ENCODE peak calls at places on chromosomes 12 and 14, in five cellular contexts. N is GM06990, T is heart right ventricle, K is Panc1, W is brain microvascular endothelial cell. L is an unnamed sample.

GRCh38 chr14:74945261-74945851 is 10.0 kb downstream of the PGF start:
- DNase-seq in N (no peak), T (no peak), K (no peak), W (no peak), L (no peak)

GRCh38 chr14:101241807-101242278 is 319.5 kb upstream of the DIO3 start:
- DNase-seq in N (no peak), T (no peak), K (no peak), W (no peak), L (no peak)

GRCh38 chr12:77189463-77189862 is 124.1 kb upstream of the E2F7 start:
- DNase-seq in N (no peak), T (no peak), K (no peak), W (peak; percentile 80), L (peak; percentile 29)

GRCh38 chr12:65434737-65435136 is 156.3 kb downstream of the MSRB3 start:
- DNase-seq in N (no peak), T (no peak), K (no peak), W (no peak), L (no peak)

GRCh38 chr12:12265571-12266388 is 1.1 kb downstream of the LRP6 start:
- DNase-seq in N (no peak), T (no peak), K (no peak), W (peak; percentile 26), L (no peak)

GRCh38 chr12:109098142-109098652 is 800 bp downstream of the UNG start:
- DNase-seq in N (no peak), T (peak; percentile 76), K (no peak), W (peak; percentile 34), L (no peak)

GRCh38 chr14:75274899-75275569 is 3.6 kb upstream of the FOS start:
- DNase-seq in N (peak; percentile 31), T (no peak), K (no peak), W (peak; percentile 72), L (no peak)

GRCh38 chr12:96308881-96309280 is 91.4 kb downstream of the CDK17 start:
- DNase-seq in N (no peak), T (no peak), K (no peak), W (no peak), L (no peak)

GRCh38 chr12:104676636-104677035 is 219.9 kb downstream of the CHST11 start:
- DNase-seq in N (no peak), T (no peak), K (no peak), W (no peak), L (no peak)

GRCh38 chr14:33475623-33476022 is 475.3 kb downstream of the EGLN3 start:
- DNase-seq in N (no peak), T (no peak), K (peak; percentile 2), W (peak; percentile 59), L (peak; percentile 14)

GRCh38 chr12:57340104-57340503 is 89.1 kb upstream of the STAC3 start:
- DNase-seq in N (no peak), T (no peak), K (no peak), W (peak; percentile 79), L (no peak)

GRCh38 chr14:95895720-95896119 is 19.1 kb downstream of the TUNAR start:
- DNase-seq in N (no peak), T (no peak), K (no peak), W (no peak), L (no peak)

GRCh38 chr12:121697093-121697698 is 15.4 kb upstream of the TMEM120B start:
- DNase-seq in N (no peak), T (no peak), K (no peak), W (no peak), L (no peak)

GRCh38 chr14:55333785-55334485 is 62.7 kb downstream of the FBXO34 start:
- DNase-seq in N (no peak), T (no peak), K (no peak), W (no peak), L (no peak)

GRCh38 chr12:89098390-89099102 is 253.8 kb downstream of the DUSP6 start:
- DNase-seq in N (no peak), T (peak; percentile 33), K (no peak), W (peak; percentile 21), L (no peak)

GRCh38 chr12:81078469-81079196 is 754 bp downstream of the ACSS3 start:
- DNase-seq in N (no peak), T (no peak), K (no peak), W (peak; percentile 55), L (no peak)

GRCh38 chr14:42523656-42524055 is 917.0 kb downstream of the LRFN5 start:
- DNase-seq in N (no peak), T (no peak), K (no peak), W (no peak), L (no peak)

GRCh38 chr14:64918216-64918615 is 4.0 kb downstream of the CHURC1 start:
- DNase-seq in N (no peak), T (no peak), K (no peak), W (no peak), L (no peak)

GRCh38 chr12:80539029-80539428 is 95.0 kb downstream of the PTPRQ start:
- DNase-seq in N (no peak), T (no peak), K (no peak), W (no peak), L (no peak)

GRCh38 chr14:24366664-24367505 is 1.1 kb upstream of the NFATC4 start:
- DNase-seq in N (peak; percentile 92), T (peak; percentile 95), K (no peak), W (peak; percentile 89), L (peak; percentile 76)

GRCh38 chr14:35879654-35880249 is 53.6 kb downstream of the BRMS1L start:
- DNase-seq in N (no peak), T (no peak), K (no peak), W (peak; percentile 5), L (no peak)

GRCh38 chr12:88122666-88123065 is 19.2 kb downstream of the CEP290 start:
- DNase-seq in N (no peak), T (no peak), K (no peak), W (no peak), L (no peak)

GRCh38 chr14:37992489-37992888 is 215.2 kb upstream of the SSTR1 start:
- DNase-seq in N (no peak), T (no peak), K (no peak), W (no peak), L (no peak)

GRCh38 chr12:51028126-51028810 is 2.1 kb upstream of the SLC11A2 start:
- DNase-seq in N (no peak), T (no peak), K (peak; percentile 46), W (peak; percentile 17), L (no peak)

GRCh38 chr12:12415886-12416285 is 59.0 kb downstream of the BORCS5 start:
- DNase-seq in N (no peak), T (no peak), K (no peak), W (no peak), L (no peak)

GRCh38 chr14:44291516-44291915 is 215.6 kb downstream of the FSCB start:
- DNase-seq in N (no peak), T (no peak), K (no peak), W (no peak), L (no peak)

GRCh38 chr14:95300697-95301526 is 18.8 kb downstream of the CLMN start:
- DNase-seq in N (no peak), T (no peak), K (no peak), W (no peak), L (no peak)

GRCh38 chr12:58584885-58585284 is 335.4 kb downstream of the LRIG3 start:
- DNase-seq in N (no peak), T (no peak), K (no peak), W (peak; percentile 18), L (no peak)

DNA sequence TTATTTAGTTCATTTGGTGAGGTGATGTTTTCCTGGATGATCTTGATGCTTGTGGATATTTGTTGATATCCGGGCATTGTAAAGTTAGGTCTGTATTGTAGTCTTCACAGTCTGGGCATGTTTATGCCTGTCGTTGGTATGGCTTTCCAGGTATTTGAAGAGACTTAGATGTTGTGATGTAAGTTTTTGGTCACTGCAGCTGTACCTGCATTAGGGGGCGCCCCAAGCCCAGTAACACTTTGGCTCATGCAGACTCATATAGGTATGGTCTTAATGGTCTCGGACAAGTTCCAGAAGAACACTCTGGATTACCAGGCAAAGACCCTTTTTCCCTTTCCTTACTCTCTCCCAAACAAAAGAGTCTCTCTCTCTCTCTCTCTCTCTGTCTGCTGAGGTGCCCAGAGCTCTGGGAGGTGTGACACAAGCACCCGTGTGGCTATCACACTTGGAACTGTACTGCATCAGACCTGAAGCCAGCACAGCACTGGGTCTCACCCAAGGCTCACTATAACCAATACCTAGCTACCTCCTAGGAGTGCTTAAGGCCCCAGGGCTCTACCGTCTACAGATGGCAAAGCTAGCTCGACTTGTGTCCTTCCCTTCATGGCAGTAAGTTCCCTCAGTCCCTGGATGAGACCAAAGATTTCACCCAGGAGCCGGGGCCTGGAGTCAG is 425.8 kb upstream of the ATXN7L3B start:
- DNase-seq in N (no peak), T (no peak), K (no peak), W (peak; percentile 25), L (no peak)
- TF ChIP-seq CTCF in N (no peak), T (peak; percentile 31), K (peak; percentile 36), W (peak; percentile 72), L (peak; percentile 56)

DNA sequence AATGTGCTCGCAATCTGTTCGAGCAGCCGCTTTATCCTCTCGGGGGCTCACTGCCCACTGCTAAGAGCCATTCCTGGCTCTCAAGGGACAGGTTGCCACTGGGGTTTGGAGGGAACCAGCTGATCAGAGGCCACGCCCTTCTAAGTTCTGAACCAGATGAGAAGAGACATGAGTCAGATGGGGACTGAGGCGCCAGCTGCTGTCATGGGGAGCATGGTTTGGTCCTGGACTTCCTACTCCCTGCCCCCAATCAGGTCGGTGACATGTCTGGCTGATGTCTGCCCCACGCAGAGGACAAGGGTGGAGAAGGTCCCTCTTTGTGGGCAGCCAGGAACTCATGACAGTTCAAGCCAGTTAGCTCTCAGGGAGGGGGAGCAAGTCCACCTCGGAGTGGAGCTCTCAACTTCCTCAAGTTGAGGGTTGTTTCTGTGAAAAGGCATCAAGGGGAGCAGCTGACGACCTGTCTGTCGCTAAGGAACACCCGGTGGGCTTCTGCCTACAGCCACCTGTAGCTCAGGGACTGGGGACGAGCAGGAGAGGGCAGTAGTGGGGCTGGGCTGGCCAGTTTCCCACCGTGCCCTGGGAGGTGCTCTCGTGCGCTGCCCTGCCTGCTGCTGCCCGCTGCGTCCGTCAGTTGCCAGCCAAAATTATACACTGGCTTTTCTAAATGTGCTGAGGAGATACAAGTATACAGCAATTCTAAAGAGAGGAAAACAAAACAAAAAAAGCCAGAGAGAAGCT is 20.4 kb downstream of the PSMC1 start:
- DNase-seq in N (no peak), T (no peak), K (no peak), W (peak; percentile 47), L (no peak)
- H3K36me3 ChIP-seq in N (peaks cover 15% of the 10 kb centered on the region), T (peaks cover 78% of the 10 kb centered on the region), K (peaks cover 3% of the 10 kb centered on the region), W (peaks cover 25% of the 10 kb centered on the region), L (peaks cover 4% of the 10 kb centered on the region)

GRCh38 chr12:48881652-48882324 is 16.1 kb upstream of the RND1 start:
- DNase-seq in N (no peak), T (no peak), K (no peak), W (no peak), L (no peak)
- H3K4me3 ChIP-seq in N (no peak overlapping the region), T (peak overlapping the region; percentile 40), K (no peak overlapping the region), W (peak overlapping the region; percentile 6), L (no peak overlapping the region)

GRCh38 chr12:48182659-48183058 is 785 bp upstream of the CCDC184 start:
- DNase-seq in N (no peak), T (no peak), K (no peak), W (no peak), L (no peak)

GRCh38 chr12:48183876-48184548 is 568 bp downstream of the CCDC184 start:
- DNase-seq in N (no peak), T (no peak), K (no peak), W (no peak), L (no peak)

GRCh38 chr12:48184549-48184922 is 1.1 kb downstream of the CCDC184 start:
- DNase-seq in N (no peak), T (no peak), K (no peak), W (no peak), L (no peak)

GRCh38 chr12:48185181-48185919 is 1.9 kb downstream of the CCDC184 start:
- DNase-seq in N (no peak), T (no peak), K (no peak), W (no peak), L (no peak)

GRCh38 chr12:48183091-48183875 is at the start of gene CCDC184:
- DNase-seq in N (peak; percentile 75), T (peak; percentile 62), K (peak; percentile 38), W (peak; percentile 66), L (no peak)
- TF ChIP-seq CTCF in N (peak; percentile 63), T (no peak), K (peak; percentile 65), W (peak; percentile 47), L (peak; percentile 23)

L was measured in kidney epithelial cell.